ENCODE peak calls at places on chromosomes 3 and 15, in seven cellular contexts. S, O, B, K, I, Q and V are unnamed samples.

GRCh38 chr3:120636790-120637401 is 40.8 kb downstream of the NDUFB4 start:
- DNase-seq in B (no peak), I (no peak), K (no peak), O (no peak), Q (no peak), S (no peak), V (no peak)

GRCh38 chr3:100246999-100247398 is 13.8 kb upstream of the TBC1D23 start:
- DNase-seq in I (no peak), O (no peak), B (no peak), K (no peak), S (no peak), Q (no peak), V (no peak)

GRCh38 chr3:185089751-185090150 is 63.1 kb downstream of the C3orf70 start:
- DNase-seq in K (no peak), O (no peak), B (no peak), I (no peak), Q (no peak), S (no peak), V (no peak)

GRCh38 chr3:186746008-186746407 is 28.8 kb downstream of the KNG1 start:
- DNase-seq in Q (peak; percentile 73), B (no peak), K (no peak), I (no peak), S (peak; percentile 75), O (no peak), V (no peak)

GRCh38 chr3:170502297-170502696 is 83.6 kb downstream of the SLC7A14 start:
- DNase-seq in O (no peak), K (no peak), I (no peak), B (no peak), Q (no peak), S (peak; percentile 59), V (no peak)

GRCh38 chr3:33437556-33438283 is 2.5 kb downstream of the UBP1 start:
- DNase-seq in O (no peak), Q (peak; percentile 48), B (peak; percentile 57), S (peak; percentile 77), I (no peak), K (no peak), V (no peak)

GRCh38 chr3:131551761-131552160 is 49.0 kb upstream of the MRPL3 start:
- DNase-seq in Q (no peak), O (no peak), I (no peak), B (no peak), S (no peak), K (peak; percentile 21), V (peak; percentile 28)

GRCh38 chr3:44210967-44211366 is 30.7 kb upstream of the TOPAZ1 start:
- DNase-seq in I (no peak), Q (no peak), K (no peak), B (no peak), O (no peak), S (no peak), V (no peak)

GRCh38 chr15:73174171-73174570 is 121.9 kb downstream of the NEO1 start:
- DNase-seq in Q (no peak), O (no peak), S (no peak), B (no peak), K (no peak), I (no peak), V (no peak)

GRCh38 chr15:36332301-36332700 is 247.1 kb upstream of the CDIN1 start:
- DNase-seq in K (no peak), O (no peak), B (no peak), Q (no peak), S (peak; percentile 69), I (no peak), V (no peak)

GRCh38 chr3:132134611-132135010 is 99.8 kb upstream of the CPNE4 start:
- DNase-seq in O (no peak), I (no peak), Q (no peak), S (peak; percentile 95), K (no peak), B (peak; percentile 86), V (no peak)

GRCh38 chr15:99137877-99138276 is 33.0 kb downstream of the SYNM start:
- DNase-seq in B (no peak), Q (no peak), K (no peak), I (no peak), O (no peak), S (no peak), V (no peak)

GRCh38 chr3:134603480-134603879 is 47.3 kb downstream of the KY start:
- DNase-seq in I (no peak), K (no peak), O (no peak), S (no peak), Q (no peak), B (no peak), V (no peak)

GRCh38 chr3:169116056-169116693 is 547.3 kb downstream of the MECOM start:
- DNase-seq in I (no peak), O (no peak), B (no peak), Q (no peak), K (no peak), S (no peak), V (no peak)

GRCh38 chr15:35032471-35032870 is 44.4 kb upstream of the ZNF770 start:
- DNase-seq in S (no peak), B (no peak), O (no peak), K (no peak), Q (no peak), I (no peak), V (no peak)

GRCh38 chr15:74422370-74422722 is 11.4 kb downstream of the SEMA7A start:
- DNase-seq in O (no peak), K (no peak), S (no peak), B (no peak), I (no peak), Q (no peak), V (no peak)

GRCh38 chr15:74425634-74426033 is 8.1 kb downstream of the SEMA7A start:
- DNase-seq in Q (no peak), K (no peak), I (no peak), B (no peak), O (no peak), S (no peak), V (no peak)

GRCh38 chr15:74424901-74425528 is 8.7 kb downstream of the SEMA7A start:
- DNase-seq in O (no peak), I (no peak), K (no peak), Q (no peak), S (no peak), B (no peak), V (no peak)

GRCh38 chr15:74422723-74423442 is 10.9 kb downstream of the SEMA7A start:
- DNase-seq in S (peak; percentile 77), I (no peak), B (peak; percentile 24), O (no peak), K (no peak), Q (no peak), V (no peak)

DNA sequence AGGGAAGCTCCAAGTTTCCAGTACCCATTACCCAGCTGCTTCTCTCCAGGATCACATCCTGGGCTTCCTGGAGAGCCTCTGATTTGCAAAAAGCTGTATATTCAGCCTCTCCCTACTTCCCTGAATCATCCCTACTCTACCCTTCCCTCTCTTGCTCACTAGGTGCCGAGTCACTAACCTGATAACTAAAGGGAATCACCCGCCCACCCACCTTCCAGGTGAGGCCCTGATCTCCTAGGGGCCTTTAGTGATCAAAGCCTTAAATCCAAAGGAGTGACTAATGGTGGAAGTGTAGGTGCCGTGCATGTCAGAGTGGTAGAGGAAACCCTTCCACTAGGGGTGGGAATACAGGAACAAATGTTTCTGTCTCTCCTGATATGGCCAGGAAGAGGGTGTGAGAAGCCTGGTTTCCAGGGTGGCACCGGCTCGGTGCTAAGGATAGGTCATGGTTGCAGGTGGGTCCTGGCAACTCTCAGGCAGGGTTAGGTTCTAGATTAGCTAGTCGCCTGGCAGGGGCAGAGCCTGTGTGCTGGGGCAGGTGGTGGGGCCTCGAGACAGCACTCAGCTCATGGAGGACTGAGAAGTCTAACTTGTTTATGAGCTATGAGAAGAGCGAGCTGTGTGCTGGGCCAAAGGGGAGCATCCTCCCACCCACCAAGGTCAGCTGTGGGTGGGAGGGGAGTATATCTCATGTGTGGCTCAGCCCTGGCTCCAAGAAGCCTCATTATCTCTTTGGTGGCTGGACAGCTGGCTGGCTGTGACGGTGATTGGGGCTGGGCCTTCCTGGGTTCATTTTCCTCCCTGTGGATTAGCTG is 10.1 kb downstream of the SEMA7A start:
- DNase-seq in I (no peak), O (no peak), K (no peak), Q (no peak), B (peak; percentile 60), S (no peak), V (no peak)
- H3K4me1 ChIP-seq in I (peaks cover 17% of the 10 kb centered on the region), O (peaks cover 16% of the 10 kb centered on the region), K (peaks cover 3% of the 10 kb centered on the region), Q (peaks cover 14% of the 10 kb centered on the region), B (peaks cover 68% of the 10 kb centered on the region), S (peaks cover 35% of the 10 kb centered on the region), V (no peaks in the 10 kb centered on the region)

GRCh38 chr3:123084192-123084591 is 17.4 kb downstream of the PDIA5 start:
- DNase-seq in K (no peak), B (no peak), S (peak; percentile 20), Q (no peak), I (no peak), O (no peak), V (no peak)
- H3K4me1 ChIP-seq in K (peaks cover 60% of the 10 kb centered on the region), B (peaks cover 11% of the 10 kb centered on the region), S (peaks cover 28% of the 10 kb centered on the region), Q (peaks cover 64% of the 10 kb centered on the region), I (no peaks in the 10 kb centered on the region), O (peaks cover 55% of the 10 kb centered on the region), V (peaks cover 25% of the 10 kb centered on the region)

DNA sequence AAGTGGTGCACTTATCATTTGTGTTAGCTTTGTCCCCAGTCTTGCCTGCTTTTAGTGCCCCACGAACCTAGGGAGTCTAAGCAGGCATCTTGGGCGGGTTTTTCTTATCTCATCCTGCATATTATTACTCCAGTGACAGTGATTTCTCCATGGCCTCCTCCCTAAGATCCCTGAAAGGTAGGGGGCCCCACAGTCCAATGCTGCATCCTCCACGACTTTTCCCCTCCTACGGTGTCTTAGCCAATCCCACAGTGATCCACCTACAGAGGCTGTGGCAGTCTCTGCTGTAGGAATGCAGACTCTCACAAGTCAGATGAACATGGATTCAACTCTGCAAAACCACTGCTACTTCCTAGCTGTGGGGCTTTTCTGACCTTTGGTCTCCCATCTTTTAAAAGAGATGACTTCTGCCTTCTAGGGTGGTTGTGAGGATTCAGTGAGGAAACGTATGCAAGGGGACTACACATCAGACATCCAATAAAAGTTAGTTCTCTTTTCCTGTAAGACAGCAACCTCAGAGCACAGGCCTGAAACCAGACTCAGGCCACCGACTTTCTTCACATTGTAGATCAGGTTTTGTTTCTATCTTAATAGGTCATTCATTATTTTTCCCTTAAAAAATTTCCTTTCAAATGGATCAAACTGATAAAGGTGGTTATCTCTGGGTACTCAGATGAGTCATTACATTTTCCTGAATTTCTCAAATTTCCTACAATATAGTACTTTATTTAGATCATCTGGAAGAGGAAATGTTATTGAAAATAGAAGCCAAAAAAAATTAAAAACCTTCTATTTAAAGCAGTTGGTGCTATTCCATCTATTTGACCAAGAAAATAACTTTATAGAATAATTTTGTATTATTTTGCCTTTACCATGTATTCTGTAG is 23.2 kb downstream of the ILDR1 start:
- DNase-seq in K (no peak), S (no peak), O (no peak), B (no peak), I (no peak), Q (peak; percentile 56), V (no peak)
- H3K4me1 ChIP-seq in K (no peaks in the 10 kb centered on the region), S (peaks cover 2% of the 10 kb centered on the region), O (peaks cover 10% of the 10 kb centered on the region), B (peaks cover 63% of the 10 kb centered on the region), I (no peaks in the 10 kb centered on the region), Q (peaks cover 6% of the 10 kb centered on the region), V (peaks cover 4% of the 10 kb centered on the region)

DNA sequence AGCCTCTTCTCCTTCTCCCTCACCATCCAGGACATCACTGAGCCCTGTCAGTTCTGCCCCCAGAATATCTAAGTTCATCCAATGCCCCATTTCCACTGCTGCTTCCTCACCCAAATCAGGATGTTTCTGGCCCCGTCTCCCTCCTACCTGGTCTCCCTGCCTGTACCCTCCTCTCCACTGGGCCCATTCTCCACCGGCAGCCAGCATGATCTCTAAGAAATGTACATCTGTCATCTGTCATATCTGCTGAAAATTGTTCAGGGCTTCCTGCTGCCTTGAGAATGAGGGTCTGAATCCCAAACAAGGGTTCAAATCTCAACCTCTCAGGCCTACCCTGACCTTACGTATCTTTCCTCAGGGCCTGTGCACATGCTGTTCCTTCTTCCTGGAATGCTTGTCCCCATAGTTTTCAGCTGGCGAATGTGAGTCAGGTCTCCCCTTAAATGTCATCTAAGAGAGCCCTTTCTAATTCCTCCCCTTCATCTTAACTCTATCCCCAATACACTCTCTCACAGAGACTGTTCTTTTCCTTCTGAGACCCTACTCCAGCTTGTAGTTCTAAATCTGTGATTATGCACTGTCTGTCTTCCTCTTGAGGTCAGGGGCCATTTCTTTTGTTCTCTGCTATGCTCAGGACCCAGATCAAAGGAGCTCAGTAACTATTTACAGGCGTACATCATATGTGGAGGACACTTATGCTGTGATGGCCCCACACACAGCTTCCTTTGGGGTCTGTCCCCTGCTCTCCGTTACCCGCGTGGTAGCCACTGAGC is 40.8 kb downstream of the SMAD3 start:
- DNase-seq in Q (no peak), O (no peak), B (no peak), I (no peak), S (no peak), K (no peak), V (no peak)
- H3K4me1 ChIP-seq in Q (peaks cover 42% of the 10 kb centered on the region), O (peaks cover 58% of the 10 kb centered on the region), B (peaks cover 70% of the 10 kb centered on the region), I (peaks cover 89% of the 10 kb centered on the region), S (peaks cover 74% of the 10 kb centered on the region), K (peaks cover 5% of the 10 kb centered on the region), V (peaks cover 21% of the 10 kb centered on the region)